ENCODE peak calls at places on chromosome 5, in six cellular contexts. S is A549, Q is GM20000, X is dorsolateral prefrontal cortex, H is PC-9, F is fibroblast of lung. Y is an unnamed sample.
A peak's percentile ranks its signal among the peaks of the same experiment; 100 is the strongest.

GRCh38 chr5:75654693-75655315 is 43.6 kb downstream of the ANKDD1B start:
- DNase-seq in S (no peak), H (no peak), F (no peak), Q (no peak), X (no peak), Y (no peak)

GRCh38 chr5:88235346-88235745 is 33.3 kb downstream of the TMEM161B start:
- DNase-seq in S (no peak), F (no peak), H (no peak), X (no peak), Q (no peak), Y (no peak)

GRCh38 chr5:19547640-19548039 is 440.4 kb downstream of the CDH18 start:
- DNase-seq in Q (no peak), H (no peak), X (no peak), S (no peak), F (peak; percentile 87), Y (peak; percentile 89)

GRCh38 chr5:6362846-6363245 is 15.5 kb downstream of the MED10 start:
- DNase-seq in Q (no peak), S (no peak), X (no peak), F (no peak), H (no peak), Y (no peak)

GRCh38 chr5:171777420-171777759 is 8.2 kb upstream of the SMIM23 start:
- DNase-seq in H (no peak), X (no peak), S (no peak), F (no peak), Q (no peak), Y (no peak)

GRCh38 chr5:25056846-25057245 is 412.1 kb upstream of the CDH10 start:
- DNase-seq in H (no peak), S (peak; percentile 1), X (no peak), Q (no peak), F (peak; percentile 4), Y (no peak)

GRCh38 chr5:53355316-53355715 is 125.1 kb upstream of the FST start:
- DNase-seq in X (no peak), Q (no peak), H (peak; percentile 53), S (no peak), F (peak; percentile 78), Y (peak; percentile 79)

GRCh38 chr5:14269395-14269794 is 126.3 kb downstream of the TRIO start:
- DNase-seq in S (no peak), X (no peak), F (no peak), H (peak; percentile 62), Q (no peak), Y (no peak)

GRCh38 chr5:135206862-135207261 is 172.8 kb upstream of the PITX1 start:
- DNase-seq in S (no peak), H (no peak), Q (no peak), X (no peak), F (no peak), Y (no peak)

GRCh38 chr5:151130922-151131891 is 26.4 kb downstream of the ANXA6 start:
- DNase-seq in X (no peak), Q (no peak), H (peak; percentile 55), F (no peak), S (no peak), Y (no peak)

GRCh38 chr5:112921833-112922817 is at the start of gene REEP5:
- DNase-seq in X (peak; percentile 67), H (peak; percentile 66), Q (peak; percentile 95), S (peak; percentile 81), F (peak; percentile 71), Y (peak; percentile 75)

GRCh38 chr5:147578228-147579024 is 68.6 kb upstream of the DPYSL3 start:
- DNase-seq in X (no peak), Q (peak; percentile 5), S (peak; percentile 58), F (peak; percentile 69), H (no peak), Y (peak; percentile 78)

GRCh38 chr5:124922255-124922975 is 176.0 kb upstream of the ZNF608 start:
- DNase-seq in X (no peak), H (no peak), Q (no peak), S (no peak), F (no peak), Y (no peak)

GRCh38 chr5:150295172-150295611 is 5.6 kb upstream of the CAMK2A start:
- DNase-seq in X (peak; percentile 63), F (peak; percentile 74), H (peak; percentile 49), S (peak; percentile 44), Q (no peak), Y (peak; percentile 50)

GRCh38 chr5:3642231-3642630 is 46.6 kb downstream of the IRX1 start:
- DNase-seq in F (no peak), X (no peak), H (no peak), Q (no peak), S (no peak), Y (no peak)

GRCh38 chr5:171713152-171713551 is 72.5 kb upstream of the SMIM23 start:
- DNase-seq in F (no peak), X (no peak), H (no peak), Q (no peak), S (no peak), Y (no peak)

GRCh38 chr5:132489871-132490483 is 596 bp downstream of the IRF1 start:
- DNase-seq in Q (peak; percentile 76), F (peak; percentile 60), H (no peak), X (peak; percentile 44), S (peak; percentile 25), Y (peak; percentile 47)

GRCh38 chr5:180130876-180131740 is 59.5 kb upstream of the RNF130 start:
- DNase-seq in Q (no peak), H (no peak), X (peak; percentile 8), F (no peak), S (no peak), Y (no peak)

GRCh38 chr5:111741270-111741669 is 15.7 kb downstream of the NREP start:
- DNase-seq in Q (no peak), X (no peak), S (no peak), F (peak; percentile 53), H (no peak), Y (no peak)

GRCh38 chr5:39526914-39527477 is 102.2 kb upstream of the DAB2 start:
- DNase-seq in X (no peak), H (no peak), F (no peak), S (no peak), Q (no peak), Y (no peak)

GRCh38 chr5:171600736-171601265 is 181.4 kb downstream of the FGF18 start:
- DNase-seq in Q (no peak), F (peak; percentile 20), X (no peak), S (no peak), H (no peak), Y (no peak)

GRCh38 chr5:141420855-141421488 is at the start of gene PCDHGA11:
- DNase-seq in H (peak; percentile 38), Q (peak; percentile 72), X (no peak), F (peak; percentile 56), S (peak; percentile 14), Y (peak; percentile 82)

GRCh38 chr5:111411321-111411720 is 101.0 kb downstream of the STARD4 start:
- DNase-seq in F (peak; percentile 82), X (no peak), Q (no peak), H (no peak), S (no peak), Y (peak; percentile 32)

GRCh38 chr5:143693691-143694252 is 118.2 kb upstream of the HMHB1 start:
- DNase-seq in Q (peak; percentile 39), H (no peak), S (no peak), X (no peak), F (peak; percentile 47), Y (peak; percentile 31)

GRCh38 chr5:33146916-33147315 is 293.8 kb upstream of the TARS1 start:
- DNase-seq in H (no peak), X (no peak), S (peak; percentile 21), F (peak; percentile 50), Q (no peak), Y (no peak)

GRCh38 chr5:124718376-124718775 is 28.1 kb downstream of the ZNF608 start:
- DNase-seq in X (peak; percentile 76), Q (no peak), F (peak; percentile 43), H (peak; percentile 67), S (no peak), Y (no peak)

GRCh38 chr5:135091286-135091685 is 57.3 kb upstream of the PITX1 start:
- DNase-seq in H (no peak), S (no peak), F (no peak), Q (no peak), X (no peak), Y (no peak)

GRCh38 chr5:107873877-107874276 is 203.1 kb upstream of the EFNA5 start:
- DNase-seq in F (no peak), S (no peak), Q (no peak), X (no peak), H (no peak), Y (no peak)

DNA sequence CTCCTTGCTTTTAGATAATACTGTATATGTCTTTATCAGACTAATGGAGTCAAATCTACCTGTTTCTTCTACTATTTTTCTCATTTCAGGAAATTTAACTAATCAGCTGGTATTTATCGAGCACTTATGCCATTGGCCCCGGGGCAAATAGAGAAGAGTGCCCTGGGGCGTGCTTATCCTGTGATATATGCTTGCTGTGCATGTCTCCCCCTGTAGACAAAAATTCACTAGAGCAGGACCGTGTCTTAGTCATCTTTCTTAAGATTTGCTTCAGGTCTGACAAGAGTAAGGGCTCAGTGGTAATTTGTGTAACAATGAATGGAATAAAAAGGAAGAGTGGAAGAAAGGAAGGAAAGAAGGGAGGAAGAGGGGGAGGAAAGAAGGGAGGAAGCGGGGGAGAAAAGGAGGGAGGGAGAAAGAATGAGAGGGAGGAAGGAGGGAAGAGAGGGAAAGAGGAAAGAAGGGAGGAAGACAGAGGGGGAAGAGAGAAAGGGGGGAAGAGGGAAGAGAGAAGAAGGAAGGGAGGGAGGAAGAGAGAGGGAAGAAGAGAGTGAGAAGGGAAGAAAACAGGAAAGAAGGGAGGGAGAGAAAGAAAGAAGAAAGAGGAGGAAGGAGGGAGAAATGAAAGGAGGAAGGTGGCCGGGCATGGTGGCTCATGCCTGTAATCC is 295.7 kb upstream of the PANK3 start:
- DNase-seq in H (no peak), F (peak; percentile 24), S (peak; percentile 43), Q (no peak), X (no peak), Y (no peak)
- TF ChIP-seq CTCF in H (no peak), F (no peak), S (peak; percentile 24), Q (no peak), X (no peak), Y (peak; percentile 25)

GRCh38 chr5:95643152-95643551 is 3.4 kb upstream of the RFESD start:
- DNase-seq in Q (no peak), S (no peak), F (no peak), X (no peak), H (no peak), Y (no peak)

GRCh38 chr5:95647886-95648860 is 1.6 kb downstream of the RFESD start:
- DNase-seq in F (peak; percentile 39), X (no peak), S (peak; percentile 26), H (no peak), Q (no peak), Y (no peak)

GRCh38 chr5:95647331-95647659 is 718 bp downstream of the RFESD start:
- DNase-seq in F (no peak), H (no peak), X (peak; percentile 42), S (no peak), Q (no peak), Y (no peak)

GRCh38 chr5:95644351-95645042 is 2.1 kb upstream of the RFESD start:
- DNase-seq in S (peak; percentile 68), H (peak; percentile 40), F (peak; percentile 47), Q (peak; percentile 59), X (peak; percentile 61), Y (peak; percentile 73)

GRCh38 chr5:95646569-95647330 is at the start of gene RFESD:
- DNase-seq in X (peak; percentile 96), S (peak; percentile 99), H (peak; percentile 88), F (peak; percentile 95), Q (peak; percentile 89), Y (peak; percentile 96)
- TF ChIP-seq CTCF in X (peak; percentile 58), S (no peak), H (peak; percentile 36), F (no peak), Q (no peak), Y (peak; percentile 1)

GRCh38 chr5:16690243-16690839 is 73.5 kb upstream of the RETREG1 start:
- DNase-seq in H (no peak), Q (peak; percentile 53), F (peak; percentile 29), S (peak; percentile 54), X (peak; percentile 49), Y (peak; percentile 62)
- TF ChIP-seq CTCF in H (peak; percentile 85), Q (peak; percentile 35), F (peak; percentile 88), S (peak; percentile 69), X (peak; percentile 81), Y (peak; percentile 83)

GRCh38 chr5:31029925-31030324 is 163.6 kb upstream of the CDH6 start:
- DNase-seq in F (no peak), S (peak; percentile 5), H (no peak), X (no peak), Q (no peak), Y (no peak)
- TF ChIP-seq CTCF in F (no peak), S (no peak), H (no peak), X (no peak), Q (no peak), Y (no peak)